ENCODE peak calls at places on chromosomes 6 and 20, in nine cellular contexts. O is GM23248; Q is HT-29; P is activated T-cell treated with anti-CD3 and anti-CD28 coated beads, Interleukin-2, amount 50 U/mL, for 1 hour; F is NCI-H524; V is HTR-8/SVneo; W is effector CD4-positive, alpha-beta T cell; Y is kidney epithelial cell; U is lung microvascular endothelial cell. I is an unnamed sample.

GRCh38 chr6:142002825-142003405 is 129.8 kb upstream of the GJE1 start:
- DNase-seq in O (no peak), Q (no peak), P (no peak), F (no peak), V (no peak), W (no peak), Y (no peak), U (no peak), I (no peak)

GRCh38 chr6:25972128-25972527 is 9.5 kb downstream of the TRIM38 start:
- DNase-seq in O (no peak), Q (no peak), P (no peak), F (no peak), V (no peak), W (no peak), Y (no peak), U (no peak), I (no peak)

GRCh38 chr6:170291271-170292110 is 613 bp upstream of the DLL1 start:
- DNase-seq in O (peak), Q (no peak), P (peak), F (peak), V (no peak), W (no peak), Y (no peak), U (peak), I (peak)

GRCh38 chr6:154839546-154839945 is 106.3 kb downstream of the SCAF8 start:
- DNase-seq in O (no peak), Q (no peak), P (no peak), F (no peak), V (no peak), W (no peak), Y (no peak), U (no peak), I (no peak)

GRCh38 chr20:38164624-38165088 is 414 bp downstream of the TGM2 start:
- DNase-seq in O (no peak), Q (no peak), P (no peak), F (no peak), V (no peak), W (no peak), Y (no peak), U (peak), I (no peak)

GRCh38 chr6:18387061-18387721 is at the start of gene RNF144B:
- DNase-seq in O (peak), Q (peak), P (peak), F (peak), V (peak), W (peak), Y (peak), U (peak), I (peak)

GRCh38 chr20:39047417-39047985 is 85.4 kb downstream of the DHX35 start:
- DNase-seq in O (no peak), Q (no peak), P (no peak), F (no peak), V (no peak), W (no peak), Y (no peak), U (no peak), I (no peak)

GRCh38 chr6:31270788-31271640 is 878 bp downstream of the HLA-C start:
- DNase-seq in O (peak), Q (peak), P (peak), F (no peak), V (peak), W (peak), Y (no peak), U (peak), I (peak)

GRCh38 chr6:38554700-38555413 is 84.9 kb downstream of the BTBD9 start:
- DNase-seq in O (peak), Q (no peak), P (no peak), F (no peak), V (peak), W (no peak), Y (peak), U (no peak), I (peak)

GRCh38 chr6:2952557-2953095 is 18.7 kb downstream of the SERPINB6 start:
- DNase-seq in O (peak), Q (peak), P (peak), F (peak), V (peak), W (no peak), Y (peak), U (peak), I (peak)

GRCh38 chr6:37576336-37576737 is 76.6 kb upstream of the CCDC167 start:
- DNase-seq in O (peak), Q (no peak), P (no peak), F (peak), V (peak), W (no peak), Y (peak), U (no peak), I (peak)

GRCh38 chr6:2688416-2689064 is 62.2 kb downstream of the MYLK4 start:
- DNase-seq in O (peak), Q (peak), P (no peak), F (peak), V (peak), W (no peak), Y (peak), U (peak), I (peak)

GRCh38 chr6:132830236-132830799 is 15.9 kb downstream of the RPS12 start:
- DNase-seq in O (peak), Q (peak), P (no peak), F (peak), V (no peak), W (no peak), Y (no peak), U (peak), I (peak)

GRCh38 chr6:163327936-163328335 is 86.6 kb upstream of the QKI start:
- DNase-seq in O (no peak), Q (no peak), P (no peak), F (peak), V (no peak), W (no peak), Y (no peak), U (peak), I (no peak)

GRCh38 chr6:170037541-170038250 is 253.2 kb downstream of the DLL1 start:
- DNase-seq in O (peak), Q (no peak), P (no peak), F (no peak), V (no peak), W (no peak), Y (no peak), U (no peak), I (no peak)

GRCh38 chr20:41173791-41174341 is 36.5 kb downstream of the PLCG1 start:
- DNase-seq in O (no peak), Q (no peak), P (peak), F (no peak), V (no peak), W (no peak), Y (no peak), U (no peak), I (no peak)

GRCh38 chr20:16764560-16764959 is 16.4 kb downstream of the OTOR start:
- DNase-seq in O (no peak), Q (no peak), P (no peak), F (no peak), V (no peak), W (no peak), Y (no peak), U (no peak), I (no peak)

GRCh38 chr6:115272311-115272710 is 788.4 kb downstream of the FRK start:
- DNase-seq in O (no peak), Q (no peak), P (no peak), F (no peak), V (no peak), W (no peak), Y (no peak), U (no peak), I (no peak)

GRCh38 chr6:16961577-16961976 is 140.3 kb upstream of the STMND1 start:
- DNase-seq in O (peak), Q (no peak), P (no peak), F (no peak), V (no peak), W (no peak), Y (no peak), U (peak), I (no peak)

GRCh38 chr6:12075067-12075563 is 63.0 kb downstream of the HIVEP1 start:
- DNase-seq in O (peak), Q (peak), P (no peak), F (no peak), V (no peak), W (no peak), Y (no peak), U (peak), I (peak)

GRCh38 chr20:50744143-50744792 is 12.9 kb downstream of the PARD6B start:
- DNase-seq in O (peak), Q (peak), P (no peak), F (peak), V (peak), W (no peak), Y (no peak), U (peak), I (peak)

GRCh38 chr20:63404129-63405085 is 43.3 kb upstream of the CHRNA4 start:
- DNase-seq in O (no peak), Q (no peak), P (no peak), F (no peak), V (no peak), W (no peak), Y (no peak), U (no peak), I (no peak)

GRCh38 chr6:129677634-129678325 is 32.2 kb downstream of the ARHGAP18 start:
- DNase-seq in O (peak), Q (no peak), P (no peak), F (no peak), V (no peak), W (no peak), Y (no peak), U (peak), I (no peak)

I was measured in DMS53.